ENCODE peak calls at places on chromosomes 13 and 19, in four cellular contexts. R is heart right ventricle, S is BE2C, Q is stomach. U is an unnamed sample.

GRCh38 chr19:19540707-19541515 is 2.8 kb downstream of the CILP2 start:
- DNase-seq in R (no peak), S (peak; percentile 59), Q (peak; percentile 68), U (peak; percentile 59)

GRCh38 chr13:54845351-54845965 is 1816.8 kb downstream of the OLFM4 start:
- DNase-seq in R (no peak), S (no peak), Q (no peak), U (no peak)

GRCh38 chr19:45076029-45076850 is at the start of gene ZNF296:
- DNase-seq in R (peak; percentile 41), S (peak; percentile 82), Q (peak; percentile 94), U (peak; percentile 77)

GRCh38 chr19:8578642-8579265 is 1.5 kb upstream of the MYO1F start:
- DNase-seq in R (peak; percentile 78), S (peak; percentile 73), Q (peak; percentile 83), U (peak; percentile 81)

GRCh38 chr19:33344210-33344609 is 29.3 kb upstream of the CEBPG start:
- DNase-seq in R (peak; percentile 32), S (no peak), Q (no peak), U (no peak)

GRCh38 chr13:36006347-36006746 is 124.8 kb downstream of the DCLK1 start:
- DNase-seq in R (no peak), S (no peak), Q (no peak), U (no peak)

GRCh38 chr13:101289764-101290163 is 126.5 kb downstream of the NALCN start:
- DNase-seq in R (no peak), S (peak; percentile 70), Q (no peak), U (peak; percentile 62)

GRCh38 chr13:23673354-23673753 is 103.1 kb downstream of the TNFRSF19 start:
- DNase-seq in R (peak; percentile 49), S (no peak), Q (no peak), U (no peak)

GRCh38 chr13:59483441-59484116 is 680.1 kb downstream of the DIAPH3 start:
- DNase-seq in R (peak; percentile 30), S (peak; percentile 29), Q (no peak), U (no peak)

GRCh38 chr13:100646030-100646673 is 28.4 kb downstream of the TMTC4 start:
- DNase-seq in R (no peak), S (peak; percentile 43), Q (peak; percentile 36), U (peak; percentile 54)

GRCh38 chr13:98813993-98814392 is 61.5 kb upstream of the SLC15A1 start:
- DNase-seq in R (no peak), S (no peak), Q (no peak), U (no peak)
- H3K4me1 ChIP-seq in R (no peaks in the 10 kb centered on the region), S (no peaks in the 10 kb centered on the region), Q (no peaks in the 10 kb centered on the region), U (no peaks in the 10 kb centered on the region)

GRCh38 chr19:3137139-3137538 is 1.3 kb downstream of the GNA15 start:
- DNase-seq in R (no peak), S (no peak), Q (no peak), U (no peak)
- TF ChIP-seq CTCF in R (no peak), S (no peak), Q (no peak), U (no peak)

DNA sequence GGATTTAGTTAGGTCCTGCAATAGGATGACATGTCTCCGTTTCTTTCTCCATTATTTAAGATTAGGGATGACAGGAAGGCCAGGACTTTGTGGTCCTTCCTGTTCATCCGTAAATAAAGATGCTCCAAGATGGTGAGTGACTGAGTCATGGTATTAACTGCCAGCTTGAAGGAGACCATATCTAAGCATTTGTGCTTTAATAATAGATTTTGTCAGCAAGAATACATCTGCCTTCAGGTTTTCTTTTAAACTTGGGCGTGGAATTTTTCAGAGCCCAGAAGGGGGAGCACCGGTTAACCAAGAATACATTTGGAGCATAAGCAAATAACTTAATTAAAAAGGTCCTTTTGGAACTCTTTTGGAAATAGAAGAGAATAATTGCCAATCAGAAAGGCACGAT is 68.2 kb downstream of the ARHGAP35 start:
- DNase-seq in R (no peak), S (no peak), Q (no peak), U (peak; percentile 49)
- H3K4me1 ChIP-seq in R (peaks cover 85% of the 10 kb centered on the region), S (no peaks in the 10 kb centered on the region), Q (peaks cover 64% of the 10 kb centered on the region), U (peaks cover 65% of the 10 kb centered on the region)

GRCh38 chr19:18519962-18520847 is 1.7 kb downstream of the ELL start:
- DNase-seq in R (peak; percentile 53), S (peak; percentile 69), Q (peak; percentile 77), U (peak; percentile 73)
- TF ChIP-seq CTCF in R (peak; percentile 70), S (peak; percentile 80), Q (peak; percentile 50), U (peak; percentile 77)

DNA sequence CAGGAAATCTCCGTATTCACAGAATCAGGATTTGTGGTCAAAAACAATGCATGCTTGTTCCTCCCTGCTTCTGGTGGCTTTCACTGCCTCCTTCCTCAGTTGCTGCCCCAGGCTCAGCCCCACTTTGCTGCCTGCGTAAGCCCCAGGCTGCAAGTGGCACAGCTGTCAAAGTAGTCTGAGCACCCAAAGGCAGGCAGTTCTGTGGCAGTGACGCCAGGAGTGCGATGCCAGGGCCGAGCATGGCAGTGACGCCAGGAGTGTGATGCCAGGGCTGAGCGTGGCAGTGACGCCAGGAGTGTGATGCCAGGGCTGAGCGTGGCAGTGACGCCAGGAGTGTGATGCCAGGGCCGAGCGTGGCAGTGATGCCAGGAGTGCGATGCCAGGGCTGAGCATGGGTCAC is 77.3 kb upstream of the GPR183 start:
- DNase-seq in R (no peak), S (no peak), Q (no peak), U (no peak)
- H3K4me1 ChIP-seq in R (no peaks in the 10 kb centered on the region), S (no peaks in the 10 kb centered on the region), Q (no peaks in the 10 kb centered on the region), U (no peaks in the 10 kb centered on the region)

GRCh38 chr19:39412867-39413268 is 399 bp downstream of the PLEKHG2 start:
- DNase-seq in R (no peak), S (no peak), Q (no peak), U (no peak)
- TF ChIP-seq CTCF in R (peak; percentile 25), S (no peak), Q (no peak), U (no peak)

DNA sequence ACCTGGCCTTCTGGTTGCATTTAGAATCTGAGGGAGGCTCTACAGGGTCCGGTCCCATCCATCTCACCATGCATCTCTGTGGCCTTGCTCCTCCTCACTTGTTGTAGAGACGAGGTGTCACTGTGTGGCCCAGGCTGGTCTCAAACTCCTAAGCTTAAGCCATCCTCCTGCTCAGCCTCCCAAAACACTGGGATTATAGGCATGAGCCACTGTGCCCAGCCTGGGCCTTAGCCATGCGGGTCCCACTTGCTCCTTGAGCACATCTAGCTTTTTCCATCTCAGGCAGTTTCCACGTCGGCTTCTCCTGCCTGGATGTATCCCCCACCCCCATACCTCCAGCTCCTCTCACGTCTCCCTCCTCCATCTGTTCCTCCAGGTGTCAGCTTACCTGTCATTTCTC is 9.8 kb downstream of the ELSPBP1 start:
- DNase-seq in R (no peak), S (no peak), Q (no peak), U (no peak)
- H3K4me1 ChIP-seq in R (no peaks in the 10 kb centered on the region), S (no peaks in the 10 kb centered on the region), Q (no peaks in the 10 kb centered on the region), U (no peaks in the 10 kb centered on the region)

DNA sequence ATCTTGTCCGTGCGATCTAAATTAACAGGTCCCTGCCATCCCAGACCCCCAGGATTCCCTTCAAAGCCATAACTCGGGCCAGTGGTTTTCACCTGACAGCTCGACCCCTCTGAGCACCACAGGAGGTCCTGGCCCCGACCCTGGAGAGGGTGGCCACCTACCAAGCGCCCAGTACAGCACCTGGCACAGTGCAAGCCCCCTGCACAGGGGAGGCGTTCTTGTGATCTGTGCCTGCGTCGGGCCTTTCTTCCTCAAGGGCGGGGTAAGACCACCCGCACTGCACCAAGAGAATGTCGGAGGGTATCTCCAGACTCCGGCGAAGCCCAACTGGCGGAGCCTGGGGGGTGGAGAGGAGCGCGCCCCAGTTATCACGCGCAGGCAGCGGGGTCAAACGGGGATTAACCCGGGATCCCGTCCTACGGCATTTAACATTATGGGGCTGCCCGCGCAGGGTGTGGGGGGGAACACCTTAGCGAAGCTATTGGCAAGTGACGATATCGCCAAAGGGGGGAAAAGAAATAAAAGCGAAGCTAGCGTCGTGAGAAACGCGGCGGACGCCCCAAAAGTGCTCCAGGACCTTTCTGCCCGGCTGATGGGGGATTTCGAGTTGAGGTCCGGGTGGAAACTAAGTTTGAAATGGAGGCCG is 1.3 kb upstream of the HNRNPL start:
- DNase-seq in R (peak; percentile 48), S (no peak), Q (no peak), U (peak; percentile 49)
- TF ChIP-seq CTCF in R (no peak), S (no peak), Q (no peak), U (no peak)